ENCODE peak calls at places on chromosome 18, in four cellular contexts. L is NCI-H345; W is activated T-helper 1 cell treated with Interleukin-2 at 50 U/mL for 16 hours; C is CD8-positive, alpha-beta memory T cell. X is an unnamed sample.
A peak's percentile ranks its signal among the peaks of the same experiment; 100 is the strongest.

GRCh38 chr18:63307555-63308200 is 11.9 kb downstream of the BCL2 start:
- DNase-seq in C (no peak), L (no peak), W (no peak), X (no peak)

GRCh38 chr18:58195278-58195721 is 151.3 kb downstream of the NEDD4L start:
- DNase-seq in C (no peak), L (peak; percentile 52), W (no peak), X (peak; percentile 91)

GRCh38 chr18:44725300-44726096 is 44.8 kb downstream of the SETBP1 start:
- DNase-seq in W (peak; percentile 46), C (peak; percentile 77), L (no peak), X (no peak)

GRCh38 chr18:5456577-5457466 is 87.0 kb downstream of the EPB41L3 start:
- DNase-seq in L (no peak), C (no peak), W (no peak), X (no peak)

GRCh38 chr18:46672062-46672970 is 15.3 kb upstream of the LOXHD1 start:
- DNase-seq in C (no peak), W (no peak), L (no peak), X (no peak)

GRCh38 chr18:59560556-59560955 is 136.7 kb downstream of the CCBE1 start:
- DNase-seq in L (no peak), W (no peak), C (no peak), X (no peak)

GRCh38 chr18:11955299-11956029 is 25.8 kb upstream of the IMPA2 start:
- DNase-seq in L (no peak), W (no peak), C (no peak), X (peak; percentile 21)

GRCh38 chr18:79577451-79578395 is 101.9 kb upstream of the CTDP1 start:
- DNase-seq in W (no peak), C (peak; percentile 40), L (no peak), X (no peak)

GRCh38 chr18:23547806-23548205 is 38.5 kb downstream of the NPC1 start:
- DNase-seq in C (no peak), L (no peak), W (no peak), X (no peak)

GRCh38 chr18:46406539-46406932 is 250.5 kb downstream of the LOXHD1 start:
- DNase-seq in C (no peak), W (no peak), L (peak; percentile 28), X (no peak)

GRCh38 chr18:57833441-57834101 is 30.5 kb upstream of the ATP8B1 start:
- DNase-seq in L (no peak), C (no peak), W (no peak), X (peak; percentile 76)

GRCh38 chr18:79769698-79770500 is 27.8 kb upstream of the KCNG2 start:
- DNase-seq in L (no peak), C (peak; percentile 40), W (no peak), X (no peak)

GRCh38 chr18:48430162-48430561 is 21.0 kb upstream of the ZBTB7C start:
- DNase-seq in C (no peak), L (no peak), W (no peak), X (no peak)

GRCh38 chr18:845152-845819 is 33.2 kb upstream of the YES1 start:
- DNase-seq in W (no peak), C (no peak), L (no peak), X (no peak)

GRCh38 chr18:68060871-68061270 is 544.4 kb upstream of the DSEL start:
- DNase-seq in C (no peak), L (no peak), W (no peak), X (no peak)

GRCh38 chr18:32552421-32553030 is 81.8 kb upstream of the GAREM1 start:
- DNase-seq in W (peak; percentile 7), C (peak; percentile 63), L (peak; percentile 71), X (peak; percentile 83)

GRCh38 chr18:22186484-22186971 is 17.1 kb downstream of the GATA6 start:
- DNase-seq in W (no peak), L (no peak), C (no peak), X (no peak)

GRCh38 chr18:22848618-22849017 is 84.5 kb upstream of the RBBP8 start:
- DNase-seq in C (no peak), W (no peak), L (no peak), X (no peak)

GRCh38 chr18:62037012-62037742 is 144.4 kb upstream of the RNF152 start:
- DNase-seq in W (no peak), L (no peak), C (no peak), X (no peak)

GRCh38 chr18:23265691-23266399 is 130.6 kb downstream of the CABLES1 start:
- DNase-seq in L (no peak), W (no peak), C (no peak), X (no peak)

GRCh38 chr18:31197676-31198075 is 35.0 kb upstream of the DSC1 start:
- DNase-seq in L (peak; percentile 47), W (no peak), C (no peak), X (no peak)

GRCh38 chr18:52992041-52992440 is 652.0 kb downstream of the DCC start:
- DNase-seq in L (no peak), W (no peak), C (no peak), X (no peak)

GRCh38 chr18:67766930-67767329 is 250.4 kb upstream of the DSEL start:
- DNase-seq in L (no peak), C (no peak), W (no peak), X (no peak)

GRCh38 chr18:37419272-37419671 is 146.3 kb downstream of the CELF4 start:
- DNase-seq in W (no peak), L (no peak), C (no peak), X (no peak)

GRCh38 chr18:63155910-63156773 is 163.4 kb downstream of the BCL2 start:
- DNase-seq in C (peak; percentile 52), L (no peak), W (no peak), X (peak; percentile 43)

GRCh38 chr18:65091737-65092329 is 659.0 kb upstream of the CDH7 start:
- DNase-seq in L (peak; percentile 33), W (no peak), C (no peak), X (peak; percentile 55)

GRCh38 chr18:76765649-76766048 is 56.7 kb upstream of the ZNF236 start:
- DNase-seq in C (no peak), W (no peak), L (no peak), X (no peak)

GRCh38 chr18:37783771-37784170 is 218.2 kb upstream of the CELF4 start:
- DNase-seq in W (no peak), L (no peak), C (no peak), X (no peak)

GRCh38 chr18:2719040-2719439 is 63.5 kb downstream of the SMCHD1 start:
- DNase-seq in C (no peak), W (no peak), L (no peak), X (no peak)

GRCh38 chr18:48099481-48100167 is 169.2 kb upstream of the SMAD2 start:
- DNase-seq in L (no peak), W (no peak), C (no peak), X (no peak)

GRCh38 chr18:11666176-11666575 is 22.9 kb upstream of the GNAL start:
- DNase-seq in C (no peak), L (no peak), W (no peak), X (no peak)

GRCh38 chr18:55268146-55268545 is 308.9 kb upstream of the CCDC68 start:
- DNase-seq in L (no peak), C (no peak), W (no peak), X (no peak)

GRCh38 chr18:36391426-36392145 is 94.1 kb downstream of the FHOD3 start:
- DNase-seq in L (no peak), W (no peak), C (no peak), X (no peak)

GRCh38 chr18:79372991-79373390 is 22.7 kb upstream of the NFATC1 start:
- DNase-seq in L (no peak), C (no peak), W (no peak), X (no peak)

GRCh38 chr18:48749768-48750167 is 201.0 kb downstream of the SMAD7 start:
- DNase-seq in L (no peak), W (no peak), C (no peak), X (no peak)

GRCh38 chr18:37640504-37640903 is 74.9 kb upstream of the CELF4 start:
- DNase-seq in L (no peak), C (no peak), W (no peak), X (no peak)

GRCh38 chr18:21853972-21854563 is 113.5 kb downstream of the MIB1 start:
- DNase-seq in W (no peak), L (no peak), C (no peak), X (no peak)

X was measured in NCI-H146.